ENCODE peak calls at places on chromosomes 4 and X, in six cellular contexts. G, R, C, L, F and H are unnamed samples.

GRCh38 chr4:78928835-78929234 is 10.4 kb downstream of the PAQR3 start:
- DNase-seq in F (no peak), C (no peak), G (no peak), L (no peak), R (no peak), H (no peak)

GRCh38 chr4:88217169-88217568 is 58.7 kb upstream of the ABCG2 start:
- DNase-seq in F (peak; percentile 8), L (no peak), C (no peak), R (no peak), G (no peak), H (no peak)

GRCh38 chr4:147581601-147582350 is 35.4 kb upstream of the TMEM184C start:
- DNase-seq in F (peak; percentile 13), R (no peak), L (no peak), C (no peak), G (peak; percentile 91), H (peak; percentile 59)

GRCh38 chr4:70722199-70722791 is 531 bp downstream of the RUFY3 start:
- DNase-seq in G (peak; percentile 83), C (peak; percentile 61), F (no peak), L (no peak), R (no peak), H (peak; percentile 33)

GRCh38 chrX:148562846-148563245 is 62.4 kb downstream of the AFF2 start:
- DNase-seq in C (no peak), R (no peak), L (no peak), F (no peak), G (no peak), H (no peak)

GRCh38 chr4:5971077-5971447 is 47.2 kb downstream of the C4orf50 start:
- DNase-seq in G (no peak), C (no peak), F (no peak), R (no peak), L (peak; percentile 81), H (no peak)

GRCh38 chrX:7132335-7133035 is 15.0 kb upstream of the STS start:
- DNase-seq in G (peak; percentile 73), C (peak; percentile 98), L (peak; percentile 65), R (no peak), F (no peak), H (peak; percentile 63)

GRCh38 chr4:104591505-104591904 is 96.8 kb upstream of the CXXC4 start:
- DNase-seq in G (no peak), F (peak; percentile 62), R (peak; percentile 56), L (peak; percentile 84), C (peak; percentile 96), H (peak; percentile 94)

DNA sequence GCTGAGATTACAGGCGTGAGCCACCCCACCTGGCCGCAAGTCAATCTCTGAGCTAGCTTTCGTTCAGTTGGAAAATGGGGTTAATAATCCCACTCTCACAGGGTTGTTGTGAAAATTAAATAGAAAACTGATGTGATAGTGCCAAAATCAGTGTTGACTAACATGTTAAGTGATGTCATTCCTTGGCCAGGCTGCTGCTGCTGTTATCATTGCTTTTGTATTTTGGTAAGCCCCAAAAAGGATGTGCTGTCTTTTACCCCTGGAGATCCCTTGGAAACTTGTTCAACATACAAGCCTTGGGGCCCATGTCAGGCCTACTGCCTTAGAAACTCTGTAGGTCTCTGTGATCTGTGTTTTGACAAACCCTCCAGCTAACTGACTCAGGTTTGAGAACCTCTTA is 106.3 kb downstream of the AFF1 start:
- DNase-seq in R (no peak), G (peak; percentile 52), L (no peak), F (no peak), C (no peak), H (no peak)
- H3K27ac ChIP-seq in R (peak overlapping the region; percentile 3), G (no peak overlapping the region), L (no peak overlapping the region), F (no peak overlapping the region), C (no peak overlapping the region), H (no peak overlapping the region)

DNA sequence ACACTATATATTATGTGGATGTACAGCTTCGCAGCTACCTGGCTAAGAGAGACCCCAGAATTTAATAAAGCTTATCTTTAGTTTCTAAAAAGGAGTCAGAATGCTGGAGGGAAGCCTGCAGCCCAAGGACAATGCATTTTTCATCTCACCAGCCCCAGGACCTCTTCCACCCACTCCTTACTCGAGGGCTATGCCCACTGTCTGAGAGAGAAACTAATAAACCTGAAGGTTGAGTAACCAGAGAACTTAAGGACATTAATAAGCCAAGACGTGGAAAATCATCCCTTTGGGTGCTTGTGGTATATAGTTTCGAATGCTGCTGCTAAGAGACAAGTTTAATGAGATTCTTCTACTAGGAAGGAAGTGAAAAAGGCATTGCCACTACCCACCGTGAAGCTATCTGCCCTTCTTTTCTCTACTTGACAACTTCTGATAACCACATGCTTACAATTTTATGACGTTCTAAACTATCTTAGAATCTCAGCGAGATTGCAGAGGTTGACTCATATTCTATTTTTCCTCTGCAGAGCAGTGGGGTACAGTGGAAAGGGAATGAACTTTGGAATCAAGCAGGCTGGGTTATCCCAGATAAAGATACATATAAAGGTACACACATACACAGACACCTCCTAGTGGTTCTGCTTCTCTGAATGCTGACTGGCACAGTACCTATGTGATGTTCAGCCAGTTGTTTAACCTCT is 3.3 kb downstream of the RELL1 start:
- DNase-seq in G (no peak), L (no peak), F (no peak), C (no peak), R (no peak), H (peak; percentile 48)
- H3K4me1 ChIP-seq in G (peaks cover 9% of the 10 kb centered on the region), L (no peaks in the 10 kb centered on the region), F (peaks cover 4% of the 10 kb centered on the region), C (peaks cover 8% of the 10 kb centered on the region), R (peaks cover 6% of the 10 kb centered on the region), H (peaks cover 4% of the 10 kb centered on the region)

GRCh38 chr4:705278-706082 is at the start of gene PCGF3:
- DNase-seq in G (peak; percentile 92), R (peak; percentile 93), L (peak; percentile 97), C (peak; percentile 96), F (peak; percentile 99), H (peak; percentile 94)

GRCh38 chr4:706834-707598 is 1.4 kb downstream of the PCGF3 start:
- DNase-seq in G (no peak), F (no peak), R (no peak), L (no peak), C (no peak), H (no peak)

GRCh38 chr4:703336-704197 is 2.1 kb upstream of the PCGF3 start:
- DNase-seq in G (no peak), F (no peak), C (no peak), L (no peak), R (no peak), H (no peak)

GRCh38 chr4:704198-704891 is 1.3 kb upstream of the PCGF3 start:
- DNase-seq in G (no peak), R (no peak), C (no peak), F (no peak), L (no peak), H (no peak)

GRCh38 chr4:704971-705277 is 708 bp upstream of the PCGF3 start:
- DNase-seq in F (no peak), C (no peak), G (no peak), L (no peak), R (no peak), H (no peak)
- H2BK120ac ChIP-seq in F (no peak overlapping the region), C (no peak overlapping the region), G (no peak overlapping the region), L (no peak overlapping the region), R (no peak overlapping the region), H (no peak overlapping the region)

GRCh38 chr4:110619401-110620247 is 3.3 kb downstream of the PITX2 start:
- DNase-seq in L (peak; percentile 82), R (peak; percentile 57), C (peak; percentile 98), G (no peak), F (peak; percentile 71), H (peak; percentile 81)

GRCh38 chr4:110620352-110621327 is 2.2 kb downstream of the PITX2 start:
- DNase-seq in G (no peak), F (peak; percentile 85), C (peak; percentile 89), L (peak; percentile 89), R (peak; percentile 67), H (peak; percentile 88)

GRCh38 chr4:110618091-110619000 is 4.5 kb downstream of the PITX2 start:
- DNase-seq in R (peak; percentile 70), F (peak; percentile 74), C (peak; percentile 92), G (no peak), L (peak; percentile 88), H (peak; percentile 92)

GRCh38 chr4:110617095-110617494 is 5.8 kb downstream of the PITX2 start:
- DNase-seq in C (peak; percentile 34), R (peak; percentile 2), G (no peak), L (no peak), F (no peak), H (peak; percentile 37)

DNA sequence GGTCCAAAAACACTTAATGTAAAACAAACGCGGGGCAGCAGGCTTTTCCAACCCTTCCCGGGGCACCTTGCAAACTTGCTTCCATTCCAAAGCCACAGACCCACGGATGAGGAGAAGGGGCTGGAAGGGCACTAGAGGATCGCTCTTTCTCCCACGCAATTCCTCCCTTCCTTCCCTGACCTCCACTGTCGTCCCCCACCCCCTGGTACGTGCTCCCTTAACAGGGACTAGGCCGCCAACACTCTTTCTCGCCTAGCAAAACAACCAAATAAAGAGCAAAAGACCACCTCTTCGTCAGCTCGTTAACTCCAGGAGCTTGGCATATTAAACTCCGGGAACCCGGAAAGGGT is 3.9 kb downstream of the PITX2 start:
- DNase-seq in R (no peak), C (no peak), L (no peak), F (no peak), G (no peak), H (no peak)
- H3K27ac ChIP-seq in R (no peak overlapping the region), C (peak overlapping the region; percentile 94), L (no peak overlapping the region), F (no peak overlapping the region), G (no peak overlapping the region), H (no peak overlapping the region)